ENCODE peak calls at places on chromosomes 12 and 14, in eight cellular contexts. G, U, C, E, Q, X, N and Z are unnamed samples.

GRCh38 chr14:63203618-63204406 is 431 bp upstream of the RHOJ start:
- DNase-seq in C (peak; percentile 90), Q (no peak), X (peak; percentile 69), N (peak; percentile 97), G (peak; percentile 28), U (peak; percentile 65), E (peak; percentile 80), Z (no peak)

GRCh38 chr12:41869432-41869831 is 275.2 kb downstream of the GXYLT1 start:
- DNase-seq in Q (no peak), E (no peak), X (no peak), G (no peak), C (no peak), N (no peak), U (no peak), Z (no peak)

GRCh38 chr14:50056457-50056856 is 59.9 kb downstream of the VCPKMT start:
- DNase-seq in Q (no peak), E (no peak), G (no peak), U (no peak), X (peak; percentile 45), C (no peak), N (no peak), Z (no peak)

GRCh38 chr12:42698213-42698612 is 108.7 kb upstream of the PRICKLE1 start:
- DNase-seq in Q (no peak), C (no peak), X (no peak), G (no peak), N (no peak), U (peak; percentile 50), E (no peak), Z (no peak)

GRCh38 chr14:55582741-55583140 is 2.7 kb downstream of the KTN1 start:
- DNase-seq in X (no peak), U (no peak), C (no peak), N (no peak), G (no peak), E (no peak), Q (no peak), Z (no peak)

GRCh38 chr12:107525063-107525718 is 160.4 kb upstream of the PWP1 start:
- DNase-seq in X (no peak), N (no peak), U (no peak), Q (no peak), C (no peak), G (no peak), E (no peak), Z (no peak)

GRCh38 chr12:3617565-3617964 is 126.6 kb downstream of the PRMT8 start:
- DNase-seq in X (no peak), E (peak; percentile 31), N (no peak), U (no peak), Q (no peak), G (no peak), C (no peak), Z (no peak)

GRCh38 chr14:50452979-50453705 is 56.5 kb upstream of the CDKL1 start:
- DNase-seq in G (no peak), E (no peak), Q (no peak), U (no peak), C (no peak), X (no peak), N (peak; percentile 53), Z (no peak)

GRCh38 chr14:20469890-20470858 is 968 bp downstream of the PNP start:
- DNase-seq in U (no peak), X (peak; percentile 71), C (peak; percentile 45), G (no peak), E (peak; percentile 75), Q (peak; percentile 52), N (peak; percentile 62), Z (peak; percentile 60)

GRCh38 chr12:101925352-101925751 is 48.0 kb downstream of the DRAM1 start:
- DNase-seq in Q (no peak), C (peak; percentile 74), X (peak; percentile 70), N (peak; percentile 98), U (peak; percentile 77), G (no peak), E (peak; percentile 86), Z (no peak)
- H3K27ac ChIP-seq in Q (no peak overlapping the region), C (no peak overlapping the region), X (peak overlapping the region; percentile 61), N (peak overlapping the region; percentile 66), U (peak overlapping the region; percentile 66), G (no peak overlapping the region), E (peak overlapping the region; percentile 7), Z (no peak overlapping the region)

GRCh38 chr12:2326470-2326869 is 273.7 kb downstream of the CACNA1C start:
- DNase-seq in G (no peak), C (no peak), N (no peak), U (no peak), X (no peak), E (no peak), Q (no peak), Z (no peak)

GRCh38 chr12:2333516-2333915 is 280.7 kb downstream of the CACNA1C start:
- DNase-seq in X (no peak), G (no peak), Q (no peak), U (no peak), C (no peak), E (no peak), N (no peak), Z (no peak)

GRCh38 chr12:2332266-2332665 is 279.5 kb downstream of the CACNA1C start:
- DNase-seq in C (no peak), E (no peak), X (no peak), Q (no peak), N (no peak), G (no peak), U (no peak), Z (no peak)

GRCh38 chr12:2332947-2333346 is 280.2 kb downstream of the CACNA1C start:
- DNase-seq in Q (no peak), N (peak; percentile 45), G (no peak), E (peak; percentile 84), U (no peak), X (no peak), C (no peak), Z (no peak)

DNA sequence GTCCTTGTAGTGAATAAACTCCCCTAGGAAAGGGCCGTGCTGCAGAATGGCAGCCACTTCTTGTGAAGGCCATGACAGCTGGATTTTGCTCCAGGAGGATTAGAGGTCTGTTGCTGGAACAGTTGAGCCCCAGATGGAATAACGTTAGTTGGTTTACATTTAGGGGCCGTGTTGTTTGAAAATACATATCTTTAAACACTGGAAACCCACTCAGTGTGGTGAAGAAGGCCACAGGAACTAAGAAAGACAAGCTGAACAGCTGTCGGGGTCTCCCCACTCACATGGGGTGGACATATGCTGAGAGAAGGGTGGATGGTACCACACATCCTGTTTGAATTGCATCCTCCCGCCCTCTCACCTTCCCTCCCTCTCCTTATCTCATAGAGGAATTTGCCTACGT is 277.0 kb downstream of the CACNA1C start:
- DNase-seq in X (no peak), E (peak; percentile 12), Q (no peak), C (no peak), U (no peak), G (no peak), N (no peak), Z (no peak)
- H3K27me3 ChIP-seq in X (no peaks in the 10 kb centered on the region), E (no peaks in the 10 kb centered on the region), Q (no peaks in the 10 kb centered on the region), C (no peaks in the 10 kb centered on the region), U (no peaks in the 10 kb centered on the region), G (no peaks in the 10 kb centered on the region), N (no peaks in the 10 kb centered on the region), Z (no peaks in the 10 kb centered on the region)

GRCh38 chr12:130748786-130749185 is 32.7 kb upstream of the RIMBP2 start:
- DNase-seq in X (no peak), U (no peak), Q (no peak), N (no peak), G (no peak), E (no peak), C (no peak), Z (no peak)
- H3K4me3 ChIP-seq in X (no peak overlapping the region), U (no peak overlapping the region), Q (no peak overlapping the region), N (no peak overlapping the region), G (no peak overlapping the region), E (no peak overlapping the region), C (no peak overlapping the region), Z (no peak overlapping the region)

GRCh38 chr12:105330938-105331804 is 680 bp downstream of the C12orf75 start:
- DNase-seq in E (no peak), U (no peak), X (peak; percentile 59), N (peak; percentile 16), G (peak; percentile 42), C (peak; percentile 55), Q (no peak), Z (peak; percentile 54)

GRCh38 chr12:105330283-105330937 is at the start of gene C12orf75:
- DNase-seq in N (peak; percentile 70), C (peak; percentile 85), X (peak; percentile 92), Q (peak; percentile 94), E (peak; percentile 84), G (peak; percentile 72), U (peak; percentile 37), Z (peak; percentile 84)

GRCh38 chr12:105332925-105333324 is 2.4 kb downstream of the C12orf75 start:
- DNase-seq in U (no peak), G (no peak), Q (no peak), N (no peak), X (no peak), C (no peak), E (no peak), Z (no peak)

GRCh38 chr12:105331805-105332251 is 1.3 kb downstream of the C12orf75 start:
- DNase-seq in U (no peak), X (no peak), N (peak; percentile 12), E (no peak), C (no peak), Q (no peak), G (no peak), Z (no peak)

DNA sequence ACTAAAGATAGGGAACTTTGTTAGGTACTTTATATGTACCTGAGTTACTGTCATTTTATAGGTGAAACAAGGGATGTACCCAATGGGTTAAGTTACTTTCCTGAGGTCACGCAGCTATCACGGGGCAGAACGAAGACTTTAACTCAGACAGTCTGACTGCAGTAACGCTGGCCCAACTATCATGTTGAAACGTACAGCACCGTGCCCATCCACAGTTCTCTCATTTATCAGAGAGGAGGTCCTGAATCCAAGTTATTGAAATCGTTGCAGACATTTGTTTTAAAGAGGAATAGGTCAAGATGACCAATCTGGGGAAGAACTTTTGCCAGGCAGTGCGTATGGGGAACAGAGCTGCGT is 587 bp upstream of the C12orf75 start:
- DNase-seq in U (no peak), Q (no peak), E (no peak), X (no peak), N (no peak), C (no peak), G (no peak), Z (no peak)
- H3K27ac ChIP-seq in U (no peak overlapping the region), Q (peak overlapping the region; percentile 64), E (peak overlapping the region; percentile 77), X (no peak overlapping the region), N (no peak overlapping the region), C (no peak overlapping the region), G (no peak overlapping the region), Z (peak overlapping the region; percentile 34)